ENCODE peak calls at places on chromosomes 12 and 14, in five cellular contexts. S is adrenal gland, I is A673, X is tibial nerve, F is MM.1S. L is an unnamed sample. For H3K4me1, the result is how much of the 10 kb centered on the place peaks cover.

GRCh38 chr14:73723411-73723798 is 9.2 kb upstream of the PNMA1 start:
- DNase-seq in S (no peak), I (no peak), X (no peak), F (no peak), L (no peak)

GRCh38 chr14:51422704-51423103 is 182.7 kb downstream of the TMX1 start:
- DNase-seq in S (no peak), I (no peak), X (no peak), F (no peak), L (no peak)

GRCh38 chr12:27817761-27818160 is 37.7 kb upstream of the MANSC4 start:
- DNase-seq in S (no peak), I (no peak), X (no peak), F (no peak), L (no peak)

GRCh38 chr12:54004841-54005530 is 3.8 kb upstream of the HOXC8 start:
- DNase-seq in S (no peak), I (no peak), X (no peak), F (no peak), L (no peak)

GRCh38 chr12:46430340-46430948 is 57.9 kb upstream of the SLC38A2 start:
- DNase-seq in S (no peak), I (peak), X (no peak), F (no peak), L (no peak)

GRCh38 chr14:91008759-91009409 is 51.6 kb downstream of the RPS6KA5 start:
- DNase-seq in S (no peak), I (no peak), X (no peak), F (no peak), L (no peak)

GRCh38 chr14:90553921-90554336 is 157.1 kb downstream of the CALM1 start:
- DNase-seq in S (no peak), I (no peak), X (no peak), F (no peak), L (no peak)

GRCh38 chr12:107759410-107759809 is 1.5 kb downstream of the PRDM4 start:
- DNase-seq in S (no peak), I (peak), X (no peak), F (peak), L (no peak)

GRCh38 chr12:132014915-132015280 is 65.2 kb downstream of the EP400 start:
- DNase-seq in S (no peak), I (no peak), X (no peak), F (no peak), L (no peak)

GRCh38 chr14:99595034-99595433 is 9.0 kb downstream of the CCDC85C start:
- DNase-seq in S (no peak), I (no peak), X (no peak), F (peak), L (no peak)

GRCh38 chr14:99593971-99594841 is 9.8 kb downstream of the CCDC85C start:
- DNase-seq in S (no peak), I (no peak), X (no peak), F (no peak), L (no peak)

GRCh38 chr14:99590746-99591555 is 13.1 kb downstream of the CCDC85C start:
- DNase-seq in S (peak), I (no peak), X (no peak), F (no peak), L (peak)

GRCh38 chr14:99592394-99592793 is 11.6 kb downstream of the CCDC85C start:
- DNase-seq in S (no peak), I (no peak), X (no peak), F (no peak), L (no peak)

DNA sequence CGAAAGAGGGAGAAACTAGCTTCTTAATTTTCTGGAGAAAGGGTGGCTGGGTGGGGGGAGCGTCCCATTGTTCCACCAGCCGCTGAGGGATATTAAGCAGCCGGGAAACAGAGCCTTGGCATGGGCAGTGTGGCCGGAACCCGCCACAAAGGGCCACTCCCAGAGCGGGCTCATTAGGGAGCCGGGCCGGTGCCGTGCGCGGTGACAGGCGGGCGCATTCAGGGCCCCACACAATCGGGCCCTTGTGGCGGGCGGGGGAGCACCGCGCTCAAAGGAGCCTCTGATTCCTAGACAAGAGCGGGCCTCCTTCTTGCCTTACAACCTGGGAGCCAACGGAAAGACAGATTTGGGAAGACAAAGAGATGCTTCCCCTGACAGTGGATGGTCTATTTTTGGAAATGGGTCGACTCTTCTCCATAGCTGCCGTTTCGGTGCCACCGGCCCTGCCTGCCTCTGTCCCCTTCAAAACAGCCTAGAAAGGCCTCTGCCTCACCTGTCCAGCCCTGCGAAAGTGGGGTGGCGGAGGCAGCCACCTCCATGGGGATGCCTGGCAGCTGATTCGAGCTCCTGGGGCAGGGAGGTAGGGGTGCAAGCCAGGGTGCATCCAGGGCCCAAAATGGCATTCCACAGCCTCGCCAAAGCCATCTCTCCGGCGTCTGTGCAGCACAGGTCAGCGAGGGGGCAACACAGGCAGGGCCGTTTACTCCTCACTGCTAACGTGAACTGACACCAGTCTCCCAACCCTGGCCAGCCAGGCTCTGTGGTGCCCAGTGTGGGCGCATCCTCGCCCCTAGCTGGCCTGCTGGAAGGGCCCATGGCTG is 10.9 kb downstream of the CCDC85C start:
- DNase-seq in S (no peak), I (no peak), X (no peak), F (no peak), L (no peak)
- H3K4me1 ChIP-seq in S (under half), I (under half), X (under half), F (under half), L (half or more)

GRCh38 chr12:39442895-39443703 is at the start of gene KIF21A:
- DNase-seq in S (peak), I (peak), X (peak), F (peak), L (peak)
- TF ChIP-seq CTCF in S (peak), I (peak), X (peak), F (peak), L (peak)

GRCh38 chr12:109462868-109463692 is 14.0 kb downstream of the KCTD10 start:
- DNase-seq in S (peak), I (peak), X (peak), F (no peak), L (peak)
- H3K4me1 ChIP-seq in S (half or more), I (half or more), X (half or more), F (under half), L (under half)

DNA sequence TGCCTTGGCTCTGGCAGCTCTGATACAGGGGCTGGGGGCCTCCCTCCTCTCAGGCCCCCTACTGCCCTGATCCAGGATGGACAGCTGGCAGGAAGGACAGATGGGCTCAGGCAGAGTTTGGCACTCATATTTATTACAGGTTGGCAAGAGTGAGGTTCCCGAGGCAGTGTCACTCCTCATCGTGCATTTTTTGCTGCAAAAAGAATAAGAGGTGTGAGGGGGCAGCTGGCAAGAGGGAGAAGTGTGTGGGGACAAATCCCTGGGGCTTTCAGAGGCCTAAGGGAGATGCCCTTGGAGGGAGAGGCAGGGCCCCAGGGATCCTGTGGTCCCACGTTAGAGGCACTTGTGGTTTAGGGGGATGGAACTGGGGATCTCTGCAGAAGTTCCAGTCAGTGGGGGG is 5.0 kb downstream of the CMTM5 start:
- DNase-seq in S (no peak), I (no peak), X (no peak), F (no peak), L (no peak)
- TF ChIP-seq CTCF in S (no peak), I (no peak), X (no peak), F (no peak), L (no peak)

GRCh38 chr12:29168000-29168399 is 18.9 kb downstream of the FAR2 start:
- DNase-seq in S (no peak), I (no peak), X (no peak), F (no peak), L (no peak)
- H3K4me1 ChIP-seq in S (under half), I (under half), X (under half), F (under half), L (under half)

GRCh38 chr14:33432407-33433023 is 493.8 kb downstream of the NPAS3 start:
- DNase-seq in S (peak), I (peak), X (no peak), F (peak), L (peak)
- TF ChIP-seq CTCF in S (peak), I (peak), X (peak), F (peak), L (peak)